ENCODE peak calls at places on chromosome 20, in four cellular contexts. I, P, H and Y are unnamed samples. For H3K27me3, the result is how much of the 10 kb centered on the place peaks cover.

GRCh38 chr20:15564981-15565380 is 1008.3 kb downstream of the KIF16B start:
- DNase-seq in H (no peak), P (no peak), I (no peak), Y (no peak)

GRCh38 chr20:62345681-62346370 is 21.3 kb downstream of the LAMA5 start:
- DNase-seq in I (no peak), H (no peak), P (no peak), Y (no peak)

GRCh38 chr20:60695223-60695622 is 556.8 kb upstream of the CDH4 start:
- DNase-seq in I (no peak), P (no peak), H (no peak), Y (no peak)

GRCh38 chr20:15288076-15288475 is 950.7 kb upstream of the FLRT3 start:
- DNase-seq in P (no peak), H (no peak), I (no peak), Y (no peak)

GRCh38 chr20:62946918-62947317 is 5.6 kb upstream of the SLC17A9 start:
- DNase-seq in H (peak), P (no peak), I (no peak), Y (no peak)

GRCh38 chr20:50834599-50835005 is 39.7 kb downstream of the BCAS4 start:
- DNase-seq in H (no peak), I (no peak), P (no peak), Y (no peak)

GRCh38 chr20:61350500-61351250 is 98.6 kb downstream of the CDH4 start:
- DNase-seq in P (no peak), H (no peak), I (peak), Y (no peak)

GRCh38 chr20:46575394-46575793 is 24.9 kb upstream of the OCSTAMP start:
- DNase-seq in P (no peak), H (no peak), I (peak), Y (no peak)

GRCh38 chr20:32252189-32252588 is 25.3 kb upstream of the KIF3B start:
- DNase-seq in I (no peak), P (no peak), H (no peak), Y (no peak)

GRCh38 chr20:63331741-63332400 is 29.3 kb downstream of the CHRNA4 start:
- DNase-seq in I (no peak), H (no peak), P (no peak), Y (no peak)

GRCh38 chr20:30811896-30812671 is 445.4 kb upstream of the DEFB115 start:
- DNase-seq in I (peak), P (no peak), H (no peak), Y (peak)

GRCh38 chr20:62741191-62741676 is 32.6 kb downstream of the NTSR1 start:
- DNase-seq in I (peak), H (peak), P (no peak), Y (peak)

DNA sequence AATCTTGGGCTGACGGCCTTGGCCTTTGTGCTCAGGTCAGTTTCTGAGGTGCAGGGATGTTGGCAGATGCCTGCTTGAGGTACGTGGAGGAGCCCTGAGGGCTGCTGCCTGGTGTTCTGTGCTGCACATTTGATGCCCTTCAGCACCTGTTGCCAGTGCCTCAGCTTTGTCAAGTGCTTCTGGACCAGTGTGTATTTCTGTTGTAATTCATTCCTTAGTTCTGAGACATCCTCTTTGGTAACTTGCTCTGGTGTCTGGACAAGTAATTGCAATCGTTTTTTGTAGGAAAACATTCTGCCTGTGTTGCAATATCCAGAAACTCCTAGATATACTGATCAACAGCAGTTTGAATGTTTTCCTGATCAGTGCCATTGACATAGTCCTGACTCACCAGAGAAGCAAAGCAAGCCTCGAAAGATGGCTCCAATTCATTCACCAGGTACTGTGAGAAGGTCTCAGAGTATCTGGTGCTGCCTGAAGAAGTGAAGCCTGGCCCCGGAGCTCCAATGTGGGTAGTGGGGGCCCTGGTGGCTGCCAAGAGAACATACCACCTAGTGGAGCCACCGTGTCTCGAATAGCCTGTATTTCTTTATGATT is 26.7 kb downstream of the ZNF337 start:
- DNase-seq in I (peak), H (no peak), P (peak), Y (no peak)
- H3K27ac ChIP-seq in I (no peak), H (no peak), P (peak), Y (no peak)

GRCh38 chr20:53811577-53811976 is 217.9 kb upstream of the ZNF217 start:
- DNase-seq in P (no peak), H (no peak), I (no peak), Y (no peak)

GRCh38 chr20:53808733-53809132 is 215.1 kb upstream of the ZNF217 start:
- DNase-seq in H (no peak), P (no peak), I (no peak), Y (no peak)

GRCh38 chr20:53809728-53810365 is 216.2 kb upstream of the ZNF217 start:
- DNase-seq in I (no peak), P (no peak), H (no peak), Y (no peak)

GRCh38 chr20:53809242-53809641 is 215.6 kb upstream of the ZNF217 start:
- DNase-seq in P (no peak), H (no peak), I (peak), Y (no peak)

GRCh38 chr20:53810661-53811355 is 217.2 kb upstream of the ZNF217 start:
- DNase-seq in P (no peak), I (no peak), H (no peak), Y (no peak)
- H3K27me3 ChIP-seq in P (under half), I (under half), H (under half), Y (under half)

GRCh38 chr20:43942213-43942590 is 27.6 kb downstream of the TOX2 start:
- DNase-seq in P (no peak), H (peak), I (no peak), Y (no peak)
- H3K27ac ChIP-seq in P (peak), H (no peak), I (no peak), Y (no peak)

DNA sequence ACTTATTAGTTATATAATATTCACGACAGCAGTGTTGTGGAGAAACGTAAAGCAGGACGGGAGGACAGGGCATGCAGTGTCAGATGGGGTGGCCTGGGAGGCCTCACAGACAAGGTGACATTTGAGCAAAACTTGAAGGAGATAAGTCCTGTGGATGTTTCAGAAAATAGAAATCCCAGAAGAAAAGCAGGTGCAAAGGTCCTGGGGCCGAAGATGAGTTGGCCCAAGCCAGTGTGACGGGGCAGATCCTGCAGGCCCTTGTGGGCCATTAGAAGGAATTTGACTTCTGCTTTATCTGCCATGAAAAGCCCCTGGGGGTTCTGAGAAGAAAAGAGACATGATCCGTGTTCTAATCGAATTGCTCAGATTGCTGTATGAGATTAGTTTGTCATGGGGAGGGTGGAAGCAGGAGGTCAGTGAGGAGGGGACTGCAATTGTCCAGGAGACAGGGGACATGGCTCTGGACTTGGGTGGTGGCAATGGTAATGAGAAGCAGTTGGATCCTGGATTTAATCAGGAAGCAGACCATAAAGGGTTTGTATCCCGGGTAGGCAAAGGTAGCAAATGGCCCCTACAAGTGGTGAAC is 437.4 kb upstream of the SULF2 start:
- DNase-seq in H (no peak), P (no peak), I (no peak), Y (no peak)
- H3K27me3 ChIP-seq in H (under half), P (under half), I (under half), Y (under half)

GRCh38 chr20:23291575-23292240 is 58.9 kb upstream of the NXT1 start:
- DNase-seq in I (peak), P (no peak), H (no peak), Y (no peak)
- H3K27ac ChIP-seq in I (no peak), P (no peak), H (no peak), Y (no peak)

GRCh38 chr20:58583141-58583540 is 67.9 kb upstream of the APCDD1L start:
- DNase-seq in I (peak), P (no peak), H (peak), Y (peak)

GRCh38 chr20:58579819-58580492 is 64.8 kb upstream of the APCDD1L start:
- DNase-seq in I (no peak), P (no peak), H (peak), Y (no peak)

GRCh38 chr20:58579069-58579818 is 64.0 kb upstream of the APCDD1L start:
- DNase-seq in P (no peak), H (peak), I (no peak), Y (no peak)

GRCh38 chr20:58577871-58578615 is 62.8 kb upstream of the APCDD1L start:
- DNase-seq in P (no peak), I (no peak), H (peak), Y (no peak)

DNA sequence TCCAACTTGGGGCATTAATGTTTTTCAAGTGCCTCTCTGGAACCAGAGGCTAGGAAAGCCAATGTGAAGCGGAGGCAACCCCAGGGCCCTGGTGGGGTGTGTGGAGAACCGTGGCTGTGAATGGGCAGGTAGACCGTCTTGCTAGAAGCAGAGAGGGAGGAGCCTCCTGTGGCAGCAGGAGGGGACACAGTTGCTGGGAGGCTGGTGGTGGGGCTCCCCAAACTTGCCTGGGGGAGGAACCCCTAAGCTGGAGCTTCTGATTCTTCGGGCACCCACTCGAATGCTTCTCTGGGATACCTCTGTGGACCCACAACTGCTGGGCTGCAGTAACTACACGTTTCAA is 65.3 kb upstream of the APCDD1L start:
- DNase-seq in I (no peak), P (no peak), H (no peak), Y (no peak)
- H3K27me3 ChIP-seq in I (under half), P (under half), H (under half), Y (under half)